ENCODE peak calls at places on chromosomes 2 and 18, in eight cellular contexts. One of them, this sample, is unnamed.

GRCh38 chr2:232523682-232524597 is 2.0 kb upstream of the CHRND start:
- DNase-seq in CD4-positive, alpha-beta T cell: no peak
- DNase-seq in activated CD4-positive, alpha-beta T cell treated with anti-CD3 and anti-CD28 coated beads, Interleukin-2, amount 50 U/mL, for 4 hours: no peak
- DNase-seq in NCI-H1092 treated with DMSO at 0.1 percent for 48 hours: peak
- DNase-seq in stimulated activated CD8-positive, alpha-beta memory T cell treated with anti-CD3 and anti-CD28 coated beads, Interleukin-7, amount 100 ng/mL, for 1 hour: no peak
- DNase-seq in NCI-H748 treated with DMSO at 0.1 percent for 48 hours: peak
- DNase-seq in prostate gland: no peak
- DNase-seq in hypothalamus: no peak
- DNase-seq in this sample: peak

GRCh38 chr2:156708051-156708450 is 271.9 kb downstream of the GPD2 start:
- DNase-seq in CD4-positive, alpha-beta T cell: no peak
- DNase-seq in activated CD4-positive, alpha-beta T cell treated with anti-CD3 and anti-CD28 coated beads, Interleukin-2, amount 50 U/mL, for 4 hours: no peak
- DNase-seq in NCI-H1092 treated with DMSO at 0.1 percent for 48 hours: no peak
- DNase-seq in stimulated activated CD8-positive, alpha-beta memory T cell treated with anti-CD3 and anti-CD28 coated beads, Interleukin-7, amount 100 ng/mL, for 1 hour: no peak
- DNase-seq in NCI-H748 treated with DMSO at 0.1 percent for 48 hours: no peak
- DNase-seq in prostate gland: no peak
- DNase-seq in hypothalamus: no peak
- DNase-seq in this sample: no peak

GRCh38 chr18:45802814-45803492 is 22.5 kb upstream of the SIGLEC15 start:
- DNase-seq in CD4-positive, alpha-beta T cell: no peak
- DNase-seq in activated CD4-positive, alpha-beta T cell treated with anti-CD3 and anti-CD28 coated beads, Interleukin-2, amount 50 U/mL, for 4 hours: no peak
- DNase-seq in NCI-H1092 treated with DMSO at 0.1 percent for 48 hours: no peak
- DNase-seq in stimulated activated CD8-positive, alpha-beta memory T cell treated with anti-CD3 and anti-CD28 coated beads, Interleukin-7, amount 100 ng/mL, for 1 hour: no peak
- DNase-seq in NCI-H748 treated with DMSO at 0.1 percent for 48 hours: no peak
- DNase-seq in prostate gland: peak
- DNase-seq in hypothalamus: no peak
- DNase-seq in this sample: no peak

GRCh38 chr2:75656563-75656962 is 10.0 kb downstream of the MRPL19 start:
- DNase-seq in CD4-positive, alpha-beta T cell: no peak
- DNase-seq in activated CD4-positive, alpha-beta T cell treated with anti-CD3 and anti-CD28 coated beads, Interleukin-2, amount 50 U/mL, for 4 hours: no peak
- DNase-seq in NCI-H1092 treated with DMSO at 0.1 percent for 48 hours: no peak
- DNase-seq in stimulated activated CD8-positive, alpha-beta memory T cell treated with anti-CD3 and anti-CD28 coated beads, Interleukin-7, amount 100 ng/mL, for 1 hour: no peak
- DNase-seq in NCI-H748 treated with DMSO at 0.1 percent for 48 hours: no peak
- DNase-seq in prostate gland: no peak
- DNase-seq in hypothalamus: no peak
- DNase-seq in this sample: no peak

GRCh38 chr18:70376914-70377258 is 88.0 kb downstream of the SOCS6 start:
- DNase-seq in CD4-positive, alpha-beta T cell: no peak
- DNase-seq in activated CD4-positive, alpha-beta T cell treated with anti-CD3 and anti-CD28 coated beads, Interleukin-2, amount 50 U/mL, for 4 hours: no peak
- DNase-seq in NCI-H1092 treated with DMSO at 0.1 percent for 48 hours: no peak
- DNase-seq in stimulated activated CD8-positive, alpha-beta memory T cell treated with anti-CD3 and anti-CD28 coated beads, Interleukin-7, amount 100 ng/mL, for 1 hour: no peak
- DNase-seq in NCI-H748 treated with DMSO at 0.1 percent for 48 hours: no peak
- DNase-seq in prostate gland: no peak
- DNase-seq in hypothalamus: no peak
- DNase-seq in this sample: no peak

GRCh38 chr18:63366270-63366990 is 576 bp downstream of the KDSR start:
- DNase-seq in CD4-positive, alpha-beta T cell: peak
- DNase-seq in activated CD4-positive, alpha-beta T cell treated with anti-CD3 and anti-CD28 coated beads, Interleukin-2, amount 50 U/mL, for 4 hours: peak
- DNase-seq in NCI-H1092 treated with DMSO at 0.1 percent for 48 hours: peak
- DNase-seq in stimulated activated CD8-positive, alpha-beta memory T cell treated with anti-CD3 and anti-CD28 coated beads, Interleukin-7, amount 100 ng/mL, for 1 hour: peak
- DNase-seq in NCI-H748 treated with DMSO at 0.1 percent for 48 hours: peak
- DNase-seq in prostate gland: peak
- DNase-seq in hypothalamus: no peak
- DNase-seq in this sample: peak

GRCh38 chr2:16244153-16244965 is 304.0 kb downstream of the MYCN start:
- DNase-seq in CD4-positive, alpha-beta T cell: no peak
- DNase-seq in activated CD4-positive, alpha-beta T cell treated with anti-CD3 and anti-CD28 coated beads, Interleukin-2, amount 50 U/mL, for 4 hours: no peak
- DNase-seq in NCI-H1092 treated with DMSO at 0.1 percent for 48 hours: no peak
- DNase-seq in stimulated activated CD8-positive, alpha-beta memory T cell treated with anti-CD3 and anti-CD28 coated beads, Interleukin-7, amount 100 ng/mL, for 1 hour: no peak
- DNase-seq in NCI-H748 treated with DMSO at 0.1 percent for 48 hours: no peak
- DNase-seq in prostate gland: no peak
- DNase-seq in hypothalamus: no peak
- DNase-seq in this sample: no peak

GRCh38 chr2:167508709-167509108 is 620.4 kb downstream of the XIRP2 start:
- DNase-seq in CD4-positive, alpha-beta T cell: no peak
- DNase-seq in activated CD4-positive, alpha-beta T cell treated with anti-CD3 and anti-CD28 coated beads, Interleukin-2, amount 50 U/mL, for 4 hours: no peak
- DNase-seq in NCI-H1092 treated with DMSO at 0.1 percent for 48 hours: no peak
- DNase-seq in stimulated activated CD8-positive, alpha-beta memory T cell treated with anti-CD3 and anti-CD28 coated beads, Interleukin-7, amount 100 ng/mL, for 1 hour: no peak
- DNase-seq in NCI-H748 treated with DMSO at 0.1 percent for 48 hours: no peak
- DNase-seq in prostate gland: no peak
- DNase-seq in hypothalamus: no peak
- DNase-seq in this sample: no peak

GRCh38 chr2:34242741-34243123 is 643.6 kb upstream of the FAM98A start:
- DNase-seq in CD4-positive, alpha-beta T cell: no peak
- DNase-seq in activated CD4-positive, alpha-beta T cell treated with anti-CD3 and anti-CD28 coated beads, Interleukin-2, amount 50 U/mL, for 4 hours: no peak
- DNase-seq in NCI-H1092 treated with DMSO at 0.1 percent for 48 hours: no peak
- DNase-seq in stimulated activated CD8-positive, alpha-beta memory T cell treated with anti-CD3 and anti-CD28 coated beads, Interleukin-7, amount 100 ng/mL, for 1 hour: no peak
- DNase-seq in NCI-H748 treated with DMSO at 0.1 percent for 48 hours: no peak
- DNase-seq in prostate gland: no peak
- DNase-seq in hypothalamus: no peak
- DNase-seq in this sample: no peak

GRCh38 chr2:65706376-65706775 is 274.0 kb upstream of the SPRED2 start:
- DNase-seq in CD4-positive, alpha-beta T cell: no peak
- DNase-seq in activated CD4-positive, alpha-beta T cell treated with anti-CD3 and anti-CD28 coated beads, Interleukin-2, amount 50 U/mL, for 4 hours: no peak
- DNase-seq in NCI-H1092 treated with DMSO at 0.1 percent for 48 hours: no peak
- DNase-seq in stimulated activated CD8-positive, alpha-beta memory T cell treated with anti-CD3 and anti-CD28 coated beads, Interleukin-7, amount 100 ng/mL, for 1 hour: no peak
- DNase-seq in NCI-H748 treated with DMSO at 0.1 percent for 48 hours: no peak
- DNase-seq in prostate gland: no peak
- DNase-seq in hypothalamus: no peak
- DNase-seq in this sample: no peak

GRCh38 chr2:195898505-195898904 is 170.1 kb downstream of the DNAH7 start:
- DNase-seq in CD4-positive, alpha-beta T cell: no peak
- DNase-seq in activated CD4-positive, alpha-beta T cell treated with anti-CD3 and anti-CD28 coated beads, Interleukin-2, amount 50 U/mL, for 4 hours: no peak
- DNase-seq in NCI-H1092 treated with DMSO at 0.1 percent for 48 hours: peak
- DNase-seq in stimulated activated CD8-positive, alpha-beta memory T cell treated with anti-CD3 and anti-CD28 coated beads, Interleukin-7, amount 100 ng/mL, for 1 hour: no peak
- DNase-seq in NCI-H748 treated with DMSO at 0.1 percent for 48 hours: peak
- DNase-seq in prostate gland: peak
- DNase-seq in hypothalamus: no peak
- DNase-seq in this sample: no peak

GRCh38 chr2:96985181-96985580 is 1.2 kb downstream of the FAM178B start:
- DNase-seq in CD4-positive, alpha-beta T cell: no peak
- DNase-seq in activated CD4-positive, alpha-beta T cell treated with anti-CD3 and anti-CD28 coated beads, Interleukin-2, amount 50 U/mL, for 4 hours: no peak
- DNase-seq in NCI-H1092 treated with DMSO at 0.1 percent for 48 hours: no peak
- DNase-seq in stimulated activated CD8-positive, alpha-beta memory T cell treated with anti-CD3 and anti-CD28 coated beads, Interleukin-7, amount 100 ng/mL, for 1 hour: no peak
- DNase-seq in NCI-H748 treated with DMSO at 0.1 percent for 48 hours: no peak
- DNase-seq in prostate gland: no peak
- DNase-seq in hypothalamus: no peak
- DNase-seq in this sample: no peak

GRCh38 chr2:212735648-212736047 is 197.0 kb upstream of the ERBB4 start:
- DNase-seq in CD4-positive, alpha-beta T cell: no peak
- DNase-seq in activated CD4-positive, alpha-beta T cell treated with anti-CD3 and anti-CD28 coated beads, Interleukin-2, amount 50 U/mL, for 4 hours: no peak
- DNase-seq in NCI-H1092 treated with DMSO at 0.1 percent for 48 hours: no peak
- DNase-seq in stimulated activated CD8-positive, alpha-beta memory T cell treated with anti-CD3 and anti-CD28 coated beads, Interleukin-7, amount 100 ng/mL, for 1 hour: no peak
- DNase-seq in NCI-H748 treated with DMSO at 0.1 percent for 48 hours: no peak
- DNase-seq in prostate gland: no peak
- DNase-seq in hypothalamus: no peak
- DNase-seq in this sample: no peak

GRCh38 chr2:23924589-23925359 is 2.1 kb downstream of the ATAD2B start:
- DNase-seq in CD4-positive, alpha-beta T cell: no peak
- DNase-seq in activated CD4-positive, alpha-beta T cell treated with anti-CD3 and anti-CD28 coated beads, Interleukin-2, amount 50 U/mL, for 4 hours: no peak
- DNase-seq in NCI-H1092 treated with DMSO at 0.1 percent for 48 hours: no peak
- DNase-seq in stimulated activated CD8-positive, alpha-beta memory T cell treated with anti-CD3 and anti-CD28 coated beads, Interleukin-7, amount 100 ng/mL, for 1 hour: no peak
- DNase-seq in NCI-H748 treated with DMSO at 0.1 percent for 48 hours: no peak
- DNase-seq in prostate gland: no peak
- DNase-seq in hypothalamus: no peak
- DNase-seq in this sample: peak

GRCh38 chr2:31060397-31060796 is 77.8 kb downstream of the GALNT14 start:
- DNase-seq in CD4-positive, alpha-beta T cell: no peak
- DNase-seq in activated CD4-positive, alpha-beta T cell treated with anti-CD3 and anti-CD28 coated beads, Interleukin-2, amount 50 U/mL, for 4 hours: no peak
- DNase-seq in NCI-H1092 treated with DMSO at 0.1 percent for 48 hours: no peak
- DNase-seq in stimulated activated CD8-positive, alpha-beta memory T cell treated with anti-CD3 and anti-CD28 coated beads, Interleukin-7, amount 100 ng/mL, for 1 hour: no peak
- DNase-seq in NCI-H748 treated with DMSO at 0.1 percent for 48 hours: no peak
- DNase-seq in prostate gland: no peak
- DNase-seq in hypothalamus: no peak
- DNase-seq in this sample: no peak

GRCh38 chr2:129849559-129850160 is 129.8 kb upstream of the RAB6C start:
- DNase-seq in CD4-positive, alpha-beta T cell: no peak
- DNase-seq in activated CD4-positive, alpha-beta T cell treated with anti-CD3 and anti-CD28 coated beads, Interleukin-2, amount 50 U/mL, for 4 hours: no peak
- DNase-seq in NCI-H1092 treated with DMSO at 0.1 percent for 48 hours: peak
- DNase-seq in stimulated activated CD8-positive, alpha-beta memory T cell treated with anti-CD3 and anti-CD28 coated beads, Interleukin-7, amount 100 ng/mL, for 1 hour: no peak
- DNase-seq in NCI-H748 treated with DMSO at 0.1 percent for 48 hours: peak
- DNase-seq in prostate gland: no peak
- DNase-seq in hypothalamus: no peak
- DNase-seq in this sample: peak

GRCh38 chr2:70645733-70646420 is 92.3 kb upstream of the TGFA start:
- DNase-seq in CD4-positive, alpha-beta T cell: no peak
- DNase-seq in activated CD4-positive, alpha-beta T cell treated with anti-CD3 and anti-CD28 coated beads, Interleukin-2, amount 50 U/mL, for 4 hours: no peak
- DNase-seq in NCI-H1092 treated with DMSO at 0.1 percent for 48 hours: no peak
- DNase-seq in stimulated activated CD8-positive, alpha-beta memory T cell treated with anti-CD3 and anti-CD28 coated beads, Interleukin-7, amount 100 ng/mL, for 1 hour: no peak
- DNase-seq in NCI-H748 treated with DMSO at 0.1 percent for 48 hours: no peak
- DNase-seq in prostate gland: no peak
- DNase-seq in hypothalamus: no peak
- DNase-seq in this sample: peak

GRCh38 chr2:222450021-222450420 is 25.7 kb downstream of the SGPP2 start:
- DNase-seq in CD4-positive, alpha-beta T cell: no peak
- DNase-seq in activated CD4-positive, alpha-beta T cell treated with anti-CD3 and anti-CD28 coated beads, Interleukin-2, amount 50 U/mL, for 4 hours: no peak
- DNase-seq in NCI-H1092 treated with DMSO at 0.1 percent for 48 hours: no peak
- DNase-seq in stimulated activated CD8-positive, alpha-beta memory T cell treated with anti-CD3 and anti-CD28 coated beads, Interleukin-7, amount 100 ng/mL, for 1 hour: no peak
- DNase-seq in NCI-H748 treated with DMSO at 0.1 percent for 48 hours: no peak
- DNase-seq in prostate gland: no peak
- DNase-seq in hypothalamus: no peak
- DNase-seq in this sample: no peak

GRCh38 chr2:198775737-198776136 is 682.0 kb downstream of the SATB2 start:
- DNase-seq in CD4-positive, alpha-beta T cell: no peak
- DNase-seq in activated CD4-positive, alpha-beta T cell treated with anti-CD3 and anti-CD28 coated beads, Interleukin-2, amount 50 U/mL, for 4 hours: no peak
- DNase-seq in NCI-H1092 treated with DMSO at 0.1 percent for 48 hours: no peak
- DNase-seq in stimulated activated CD8-positive, alpha-beta memory T cell treated with anti-CD3 and anti-CD28 coated beads, Interleukin-7, amount 100 ng/mL, for 1 hour: no peak
- DNase-seq in NCI-H748 treated with DMSO at 0.1 percent for 48 hours: no peak
- DNase-seq in prostate gland: no peak
- DNase-seq in hypothalamus: no peak
- DNase-seq in this sample: no peak

GRCh38 chr2:121284424-121285076 is 452 bp downstream of the TFCP2L1 start:
- DNase-seq in CD4-positive, alpha-beta T cell: no peak
- DNase-seq in activated CD4-positive, alpha-beta T cell treated with anti-CD3 and anti-CD28 coated beads, Interleukin-2, amount 50 U/mL, for 4 hours: no peak
- DNase-seq in NCI-H1092 treated with DMSO at 0.1 percent for 48 hours: no peak
- DNase-seq in stimulated activated CD8-positive, alpha-beta memory T cell treated with anti-CD3 and anti-CD28 coated beads, Interleukin-7, amount 100 ng/mL, for 1 hour: no peak
- DNase-seq in NCI-H748 treated with DMSO at 0.1 percent for 48 hours: no peak
- DNase-seq in prostate gland: no peak
- DNase-seq in hypothalamus: no peak
- DNase-seq in this sample: peak

GRCh38 chr2:187272255-187272654 is 175.8 kb downstream of the CALCRL start:
- DNase-seq in CD4-positive, alpha-beta T cell: no peak
- DNase-seq in activated CD4-positive, alpha-beta T cell treated with anti-CD3 and anti-CD28 coated beads, Interleukin-2, amount 50 U/mL, for 4 hours: no peak
- DNase-seq in NCI-H1092 treated with DMSO at 0.1 percent for 48 hours: no peak
- DNase-seq in stimulated activated CD8-positive, alpha-beta memory T cell treated with anti-CD3 and anti-CD28 coated beads, Interleukin-7, amount 100 ng/mL, for 1 hour: no peak
- DNase-seq in NCI-H748 treated with DMSO at 0.1 percent for 48 hours: no peak
- DNase-seq in prostate gland: no peak
- DNase-seq in hypothalamus: no peak
- DNase-seq in this sample: no peak

GRCh38 chr2:182618672-182619079 is 97.4 kb upstream of the DNAJC10 start:
- DNase-seq in CD4-positive, alpha-beta T cell: no peak
- DNase-seq in activated CD4-positive, alpha-beta T cell treated with anti-CD3 and anti-CD28 coated beads, Interleukin-2, amount 50 U/mL, for 4 hours: no peak
- DNase-seq in NCI-H1092 treated with DMSO at 0.1 percent for 48 hours: no peak
- DNase-seq in stimulated activated CD8-positive, alpha-beta memory T cell treated with anti-CD3 and anti-CD28 coated beads, Interleukin-7, amount 100 ng/mL, for 1 hour: no peak
- DNase-seq in NCI-H748 treated with DMSO at 0.1 percent for 48 hours: no peak
- DNase-seq in prostate gland: peak
- DNase-seq in hypothalamus: no peak
- DNase-seq in this sample: no peak

GRCh38 chr2:130825972-130826253 is 10.8 kb upstream of the ARHGEF4 start:
- DNase-seq in CD4-positive, alpha-beta T cell: no peak
- DNase-seq in activated CD4-positive, alpha-beta T cell treated with anti-CD3 and anti-CD28 coated beads, Interleukin-2, amount 50 U/mL, for 4 hours: no peak
- DNase-seq in NCI-H1092 treated with DMSO at 0.1 percent for 48 hours: no peak
- DNase-seq in stimulated activated CD8-positive, alpha-beta memory T cell treated with anti-CD3 and anti-CD28 coated beads, Interleukin-7, amount 100 ng/mL, for 1 hour: no peak
- DNase-seq in NCI-H748 treated with DMSO at 0.1 percent for 48 hours: no peak
- DNase-seq in prostate gland: no peak
- DNase-seq in hypothalamus: no peak
- DNase-seq in this sample: no peak

GRCh38 chr2:207847807-207848544 is 78.3 kb upstream of the FZD5 start:
- DNase-seq in CD4-positive, alpha-beta T cell: no peak
- DNase-seq in activated CD4-positive, alpha-beta T cell treated with anti-CD3 and anti-CD28 coated beads, Interleukin-2, amount 50 U/mL, for 4 hours: no peak
- DNase-seq in NCI-H1092 treated with DMSO at 0.1 percent for 48 hours: peak
- DNase-seq in stimulated activated CD8-positive, alpha-beta memory T cell treated with anti-CD3 and anti-CD28 coated beads, Interleukin-7, amount 100 ng/mL, for 1 hour: no peak
- DNase-seq in NCI-H748 treated with DMSO at 0.1 percent for 48 hours: peak
- DNase-seq in prostate gland: peak
- DNase-seq in hypothalamus: no peak
- DNase-seq in this sample: peak

GRCh38 chr18:11529081-11529480 is 80.3 kb upstream of the SLC35G4 start:
- DNase-seq in CD4-positive, alpha-beta T cell: no peak
- DNase-seq in activated CD4-positive, alpha-beta T cell treated with anti-CD3 and anti-CD28 coated beads, Interleukin-2, amount 50 U/mL, for 4 hours: no peak
- DNase-seq in NCI-H1092 treated with DMSO at 0.1 percent for 48 hours: no peak
- DNase-seq in stimulated activated CD8-positive, alpha-beta memory T cell treated with anti-CD3 and anti-CD28 coated beads, Interleukin-7, amount 100 ng/mL, for 1 hour: no peak
- DNase-seq in NCI-H748 treated with DMSO at 0.1 percent for 48 hours: no peak
- DNase-seq in prostate gland: no peak
- DNase-seq in hypothalamus: no peak
- DNase-seq in this sample: no peak

GRCh38 chr18:6624271-6624670 is 105.2 kb upstream of the ARHGAP28 start:
- DNase-seq in CD4-positive, alpha-beta T cell: no peak
- DNase-seq in activated CD4-positive, alpha-beta T cell treated with anti-CD3 and anti-CD28 coated beads, Interleukin-2, amount 50 U/mL, for 4 hours: no peak
- DNase-seq in NCI-H1092 treated with DMSO at 0.1 percent for 48 hours: no peak
- DNase-seq in stimulated activated CD8-positive, alpha-beta memory T cell treated with anti-CD3 and anti-CD28 coated beads, Interleukin-7, amount 100 ng/mL, for 1 hour: no peak
- DNase-seq in NCI-H748 treated with DMSO at 0.1 percent for 48 hours: no peak
- DNase-seq in prostate gland: no peak
- DNase-seq in hypothalamus: no peak
- DNase-seq in this sample: no peak

GRCh38 chr18:76251691-76252090 is 243.4 kb downstream of the ZNF516 start:
- DNase-seq in CD4-positive, alpha-beta T cell: no peak
- DNase-seq in activated CD4-positive, alpha-beta T cell treated with anti-CD3 and anti-CD28 coated beads, Interleukin-2, amount 50 U/mL, for 4 hours: no peak
- DNase-seq in NCI-H1092 treated with DMSO at 0.1 percent for 48 hours: no peak
- DNase-seq in stimulated activated CD8-positive, alpha-beta memory T cell treated with anti-CD3 and anti-CD28 coated beads, Interleukin-7, amount 100 ng/mL, for 1 hour: no peak
- DNase-seq in NCI-H748 treated with DMSO at 0.1 percent for 48 hours: no peak
- DNase-seq in prostate gland: no peak
- DNase-seq in hypothalamus: no peak
- DNase-seq in this sample: no peak

GRCh38 chr18:51195086-51195601 is 2.3 kb downstream of the MEX3C start:
- DNase-seq in CD4-positive, alpha-beta T cell: no peak
- DNase-seq in activated CD4-positive, alpha-beta T cell treated with anti-CD3 and anti-CD28 coated beads, Interleukin-2, amount 50 U/mL, for 4 hours: peak
- DNase-seq in NCI-H1092 treated with DMSO at 0.1 percent for 48 hours: no peak
- DNase-seq in stimulated activated CD8-positive, alpha-beta memory T cell treated with anti-CD3 and anti-CD28 coated beads, Interleukin-7, amount 100 ng/mL, for 1 hour: no peak
- DNase-seq in NCI-H748 treated with DMSO at 0.1 percent for 48 hours: peak
- DNase-seq in prostate gland: no peak
- DNase-seq in hypothalamus: no peak
- DNase-seq in this sample: no peak

GRCh38 chr18:79533591-79533990 is 137.9 kb downstream of the NFATC1 start:
- DNase-seq in CD4-positive, alpha-beta T cell: peak
- DNase-seq in activated CD4-positive, alpha-beta T cell treated with anti-CD3 and anti-CD28 coated beads, Interleukin-2, amount 50 U/mL, for 4 hours: no peak
- DNase-seq in NCI-H1092 treated with DMSO at 0.1 percent for 48 hours: no peak
- DNase-seq in stimulated activated CD8-positive, alpha-beta memory T cell treated with anti-CD3 and anti-CD28 coated beads, Interleukin-7, amount 100 ng/mL, for 1 hour: no peak
- DNase-seq in NCI-H748 treated with DMSO at 0.1 percent for 48 hours: no peak
- DNase-seq in prostate gland: no peak
- DNase-seq in hypothalamus: no peak
- DNase-seq in this sample: no peak

GRCh38 chr18:56423626-56424025 is 214.8 kb downstream of the TXNL1 start:
- DNase-seq in CD4-positive, alpha-beta T cell: no peak
- DNase-seq in activated CD4-positive, alpha-beta T cell treated with anti-CD3 and anti-CD28 coated beads, Interleukin-2, amount 50 U/mL, for 4 hours: no peak
- DNase-seq in NCI-H1092 treated with DMSO at 0.1 percent for 48 hours: no peak
- DNase-seq in stimulated activated CD8-positive, alpha-beta memory T cell treated with anti-CD3 and anti-CD28 coated beads, Interleukin-7, amount 100 ng/mL, for 1 hour: no peak
- DNase-seq in NCI-H748 treated with DMSO at 0.1 percent for 48 hours: no peak
- DNase-seq in prostate gland: no peak
- DNase-seq in hypothalamus: no peak
- DNase-seq in this sample: no peak

GRCh38 chr2:182606728-182607681 is 109.1 kb upstream of the DNAJC10 start:
- DNase-seq in CD4-positive, alpha-beta T cell: no peak
- DNase-seq in activated CD4-positive, alpha-beta T cell treated with anti-CD3 and anti-CD28 coated beads, Interleukin-2, amount 50 U/mL, for 4 hours: no peak
- DNase-seq in NCI-H1092 treated with DMSO at 0.1 percent for 48 hours: no peak
- DNase-seq in stimulated activated CD8-positive, alpha-beta memory T cell treated with anti-CD3 and anti-CD28 coated beads, Interleukin-7, amount 100 ng/mL, for 1 hour: no peak
- DNase-seq in NCI-H748 treated with DMSO at 0.1 percent for 48 hours: no peak
- DNase-seq in prostate gland: no peak
- DNase-seq in hypothalamus: no peak
- DNase-seq in this sample: no peak

GRCh38 chr2:85448840-85449588 is 30.5 kb downstream of the SH2D6 start:
- DNase-seq in CD4-positive, alpha-beta T cell: no peak
- DNase-seq in activated CD4-positive, alpha-beta T cell treated with anti-CD3 and anti-CD28 coated beads, Interleukin-2, amount 50 U/mL, for 4 hours: no peak
- DNase-seq in NCI-H1092 treated with DMSO at 0.1 percent for 48 hours: no peak
- DNase-seq in stimulated activated CD8-positive, alpha-beta memory T cell treated with anti-CD3 and anti-CD28 coated beads, Interleukin-7, amount 100 ng/mL, for 1 hour: no peak
- DNase-seq in NCI-H748 treated with DMSO at 0.1 percent for 48 hours: no peak
- DNase-seq in prostate gland: no peak
- DNase-seq in hypothalamus: no peak
- DNase-seq in this sample: no peak

GRCh38 chr2:123644053-123644452 is 381.0 kb upstream of the CNTNAP5 start:
- DNase-seq in CD4-positive, alpha-beta T cell: no peak
- DNase-seq in activated CD4-positive, alpha-beta T cell treated with anti-CD3 and anti-CD28 coated beads, Interleukin-2, amount 50 U/mL, for 4 hours: no peak
- DNase-seq in NCI-H1092 treated with DMSO at 0.1 percent for 48 hours: no peak
- DNase-seq in stimulated activated CD8-positive, alpha-beta memory T cell treated with anti-CD3 and anti-CD28 coated beads, Interleukin-7, amount 100 ng/mL, for 1 hour: no peak
- DNase-seq in NCI-H748 treated with DMSO at 0.1 percent for 48 hours: no peak
- DNase-seq in prostate gland: no peak
- DNase-seq in hypothalamus: no peak
- DNase-seq in this sample: no peak

GRCh38 chr2:204982303-204982702 is 437.0 kb downstream of the PARD3B start:
- DNase-seq in CD4-positive, alpha-beta T cell: no peak
- DNase-seq in activated CD4-positive, alpha-beta T cell treated with anti-CD3 and anti-CD28 coated beads, Interleukin-2, amount 50 U/mL, for 4 hours: no peak
- DNase-seq in NCI-H1092 treated with DMSO at 0.1 percent for 48 hours: no peak
- DNase-seq in stimulated activated CD8-positive, alpha-beta memory T cell treated with anti-CD3 and anti-CD28 coated beads, Interleukin-7, amount 100 ng/mL, for 1 hour: no peak
- DNase-seq in NCI-H748 treated with DMSO at 0.1 percent for 48 hours: no peak
- DNase-seq in prostate gland: no peak
- DNase-seq in hypothalamus: no peak
- DNase-seq in this sample: no peak